ENCODE peak calls at places on chromosome 21, in six cellular contexts. W, X, J, S, I and D are unnamed samples.

GRCh38 chr21:39020751-39021474 is 162.3 kb downstream of the PSMG1 start:
- DNase-seq in X (peak; percentile 50), W (peak; percentile 36), J (no peak), S (peak; percentile 64), I (no peak), D (peak; percentile 58)

GRCh38 chr21:23398726-23399125 is 2208.6 kb downstream of the MRPL39 start:
- DNase-seq in J (no peak), I (no peak), X (no peak), S (no peak), W (no peak), D (no peak)

GRCh38 chr21:37861561-37861960 is 54.7 kb downstream of the KCNJ6 start:
- DNase-seq in I (no peak), J (no peak), W (no peak), X (no peak), S (no peak), D (no peak)

GRCh38 chr21:32886339-32886738 is 114.8 kb upstream of the PAXBP1 start:
- DNase-seq in X (no peak), W (peak; percentile 1), J (no peak), I (no peak), S (peak; percentile 7), D (no peak)

GRCh38 chr21:31299291-31300147 is 44.5 kb downstream of the TIAM1 start:
- DNase-seq in I (peak; percentile 51), J (no peak), S (peak; percentile 5), W (no peak), X (no peak), D (no peak)

GRCh38 chr21:21688877-21689276 is 690.7 kb downstream of the NCAM2 start:
- DNase-seq in J (no peak), X (no peak), I (no peak), S (no peak), W (no peak), D (peak; percentile 24)

GRCh38 chr21:23016617-23017016 is 2018.4 kb downstream of the NCAM2 start:
- DNase-seq in J (no peak), I (no peak), X (peak; percentile 83), S (no peak), W (peak; percentile 0), D (peak; percentile 30)

GRCh38 chr21:25855591-25855990 is 120.8 kb downstream of the GABPA start:
- DNase-seq in J (no peak), S (no peak), W (no peak), X (peak; percentile 55), I (peak; percentile 44), D (no peak)

GRCh38 chr21:31974454-31974985 is 101.7 kb downstream of the HUNK start:
- DNase-seq in J (no peak), I (no peak), W (no peak), X (no peak), S (no peak), D (peak; percentile 87)

GRCh38 chr21:31873696-31874599 is 1.1 kb downstream of the HUNK start:
- DNase-seq in W (peak; percentile 32), J (peak; percentile 76), X (no peak), S (no peak), I (no peak), D (peak; percentile 74)

GRCh38 chr21:41445465-41445862 is 19.4 kb downstream of the MX1 start:
- DNase-seq in S (no peak), I (no peak), X (no peak), W (no peak), J (no peak), D (no peak)

GRCh38 chr21:34073749-34074282 is 438 bp downstream of the MRPS6 start:
- DNase-seq in I (no peak), S (no peak), W (no peak), J (peak; percentile 87), X (peak; percentile 10), D (peak; percentile 49)
- TF ChIP-seq MYC in I (no peak), S (no peak), W (no peak), J (peak; percentile 56), X (no peak), D (peak; percentile 4)

GRCh38 chr21:16072176-16072575 is 342.4 kb downstream of the USP25 start:
- DNase-seq in I (no peak), S (no peak), W (no peak), X (no peak), J (no peak), D (no peak)

GRCh38 chr21:16071761-16072160 is 342.0 kb downstream of the USP25 start:
- DNase-seq in W (no peak), I (no peak), J (no peak), X (no peak), S (no peak), D (no peak)

GRCh38 chr21:16072692-16073091 is 342.9 kb downstream of the USP25 start:
- DNase-seq in S (no peak), W (no peak), X (no peak), I (no peak), J (no peak), D (no peak)

GRCh38 chr21:16074950-16075489 is 345.2 kb downstream of the USP25 start:
- DNase-seq in J (no peak), I (no peak), W (no peak), X (no peak), S (no peak), D (no peak)

DNA sequence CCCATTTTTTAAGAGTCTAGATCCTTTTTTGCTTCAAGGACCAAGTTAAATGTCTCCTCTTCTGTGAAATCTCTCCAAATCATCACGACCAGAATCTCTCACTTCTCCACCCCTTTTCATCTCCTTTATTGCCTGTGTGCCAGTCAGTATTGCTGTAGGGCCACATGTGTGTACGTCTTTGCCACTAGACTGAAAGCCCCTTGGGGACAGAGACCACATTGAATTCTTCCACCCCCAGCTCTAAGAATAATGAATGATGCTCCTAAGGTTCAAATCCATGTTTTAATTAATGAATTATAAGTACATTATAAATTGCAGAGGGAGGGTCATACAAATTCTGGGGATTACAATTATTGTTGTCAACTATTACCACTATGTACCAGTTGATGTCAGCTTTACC is 343.8 kb downstream of the USP25 start:
- DNase-seq in J (no peak), I (no peak), X (no peak), S (no peak), W (no peak), D (no peak)
- H3K4me3 ChIP-seq in J (no peak overlapping the region), I (no peak overlapping the region), X (no peak overlapping the region), S (no peak overlapping the region), W (no peak overlapping the region), D (no peak overlapping the region)

DNA sequence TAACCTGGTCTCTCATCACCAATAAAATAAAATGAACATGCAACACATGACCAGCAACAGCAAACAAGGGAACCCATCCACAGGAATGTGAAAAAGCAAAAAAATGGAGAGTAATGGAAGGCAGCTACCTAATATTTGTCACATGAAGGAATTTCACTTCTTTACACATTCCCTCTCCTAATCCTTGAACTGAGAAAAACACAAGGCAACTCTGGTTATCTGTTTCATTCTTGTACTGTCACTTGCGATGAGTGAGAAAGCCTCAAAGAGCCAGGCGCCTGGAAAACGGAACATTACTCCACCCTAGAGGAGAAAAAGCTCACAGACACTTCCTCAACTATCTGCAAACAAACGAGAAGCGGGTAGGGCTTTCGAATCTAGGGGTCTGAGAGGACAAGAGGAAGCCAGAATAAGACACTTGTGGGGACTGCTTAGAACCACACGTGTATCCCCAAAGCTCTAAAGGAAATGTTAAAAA is 13.8 kb downstream of the HSF2BP start:
- DNase-seq in S (peak; percentile 58), X (peak; percentile 84), W (peak; percentile 90), J (no peak), I (no peak), D (peak; percentile 89)
- TF ChIP-seq POLR2A in S (no peak), X (no peak), W (no peak), J (no peak), I (no peak), D (no peak)

GRCh38 chr21:45999581-46000181 is 18.1 kb downstream of the COL6A1 start:
- DNase-seq in W (no peak), I (no peak), J (no peak), X (no peak), S (no peak), D (no peak)

GRCh38 chr21:45998871-45999580 is 17.5 kb downstream of the COL6A1 start:
- DNase-seq in W (no peak), X (no peak), I (no peak), S (no peak), J (no peak), D (no peak)

GRCh38 chr21:45997205-45997494 is 15.6 kb downstream of the COL6A1 start:
- DNase-seq in X (no peak), W (no peak), J (no peak), S (no peak), I (no peak), D (no peak)

GRCh38 chr21:45997495-45998275 is 16.1 kb downstream of the COL6A1 start:
- DNase-seq in I (no peak), S (no peak), J (no peak), X (no peak), W (no peak), D (no peak)

GRCh38 chr21:45998276-45998701 is 16.7 kb downstream of the COL6A1 start:
- DNase-seq in S (no peak), X (no peak), J (no peak), I (no peak), W (no peak), D (no peak)
- TF ChIP-seq MYC in S (no peak), X (no peak), J (no peak), I (no peak), W (no peak), D (no peak)

GRCh38 chr21:44486302-44486701 is 31.0 kb downstream of the LRRC3 start:
- DNase-seq in J (no peak), W (no peak), I (no peak), S (no peak), X (no peak), D (no peak)

GRCh38 chr21:44484498-44485253 is 29.4 kb downstream of the LRRC3 start:
- DNase-seq in S (peak; percentile 48), I (no peak), X (no peak), W (no peak), J (no peak), D (no peak)

GRCh38 chr21:44485254-44485793 is 30.0 kb downstream of the LRRC3 start:
- DNase-seq in X (peak; percentile 54), W (peak; percentile 83), S (no peak), I (no peak), J (peak; percentile 61), D (no peak)

GRCh38 chr21:44487831-44488230 is 32.5 kb downstream of the LRRC3 start:
- DNase-seq in X (peak; percentile 6), S (peak; percentile 30), W (peak; percentile 45), J (peak; percentile 76), I (no peak), D (peak; percentile 56)

GRCh38 chr21:44485796-44486195 is 30.5 kb downstream of the LRRC3 start:
- DNase-seq in S (no peak), I (no peak), W (no peak), X (peak; percentile 7), J (no peak), D (no peak)
- H3K4me3 ChIP-seq in S (no peak overlapping the region), I (no peak overlapping the region), W (peak overlapping the region; percentile 64), X (peak overlapping the region; percentile 29), J (no peak overlapping the region), D (no peak overlapping the region)

DNA sequence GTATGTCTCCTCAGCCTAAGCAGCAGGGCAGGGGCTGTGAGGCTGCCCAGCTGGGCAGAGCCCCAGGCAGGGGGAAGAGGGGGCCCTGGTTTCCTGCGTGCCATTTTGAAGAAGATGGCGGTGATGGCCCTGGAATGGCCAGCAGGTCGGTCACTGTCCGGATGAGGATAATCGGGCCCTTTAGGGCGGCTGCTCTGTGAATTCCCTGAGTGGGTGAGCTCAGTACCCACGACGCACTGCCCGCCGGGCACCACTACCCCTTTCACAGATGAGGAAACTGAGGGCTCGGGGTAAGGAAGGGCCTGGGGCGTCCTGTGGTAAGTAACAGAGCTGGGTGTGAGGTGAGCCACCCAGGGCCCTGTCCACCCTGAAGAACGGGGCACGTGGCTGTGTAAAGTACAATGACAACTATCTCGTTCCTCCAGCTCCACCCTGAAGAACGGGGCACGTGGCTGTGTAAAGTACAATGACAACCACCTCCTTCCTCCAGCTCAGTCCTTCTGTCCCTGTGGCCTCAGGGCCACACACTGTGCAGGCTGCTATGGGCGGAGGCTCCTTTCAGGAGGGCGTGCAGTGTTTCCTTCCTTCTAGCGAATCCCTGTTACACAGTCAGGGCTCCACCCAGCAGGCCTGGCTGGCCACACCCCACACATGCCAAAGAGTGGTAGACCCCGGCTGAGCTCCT is 23.2 kb downstream of the ITGB2 start:
- DNase-seq in S (no peak), W (no peak), X (no peak), I (no peak), J (peak; percentile 50), D (peak; percentile 45)
- TF ChIP-seq POLR2A in S (no peak), W (no peak), X (no peak), I (no peak), J (no peak), D (no peak)